ENCODE peak calls at places on chromosome 1, in six cellular contexts. U, Q, G, F, X and I are unnamed samples.

GRCh38 chr1:179883040-179883501 is 986 bp downstream of the TOR1AIP1 start:
- DNase-seq in U (no peak), Q (no peak), G (peak; percentile 75), F (no peak), X (no peak), I (no peak)

GRCh38 chr1:19074361-19074901 is 118.0 kb upstream of the IFFO2 start:
- DNase-seq in U (no peak), Q (no peak), G (no peak), F (no peak), X (no peak), I (no peak)

GRCh38 chr1:228164561-228165371 is 838 bp upstream of the IBA57 start:
- DNase-seq in U (no peak), Q (no peak), G (no peak), F (no peak), X (no peak), I (no peak)

GRCh38 chr1:111006556-111006955 is 42.8 kb upstream of the LRIF1 start:
- DNase-seq in U (no peak), Q (no peak), G (no peak), F (no peak), X (no peak), I (no peak)

GRCh38 chr1:206011057-206011456 is 7.9 kb upstream of the RAB7B start:
- DNase-seq in U (no peak), Q (no peak), G (no peak), F (no peak), X (no peak), I (peak; percentile 41)

GRCh38 chr1:172746091-172746949 is 87.4 kb downstream of the FASLG start:
- DNase-seq in U (peak; percentile 63), Q (no peak), G (peak; percentile 90), F (no peak), X (peak; percentile 47), I (no peak)

GRCh38 chr1:2875677-2876531 is 74.4 kb upstream of the TTC34 start:
- DNase-seq in U (no peak), Q (peak; percentile 32), G (no peak), F (no peak), X (no peak), I (peak; percentile 51)

GRCh38 chr1:168455764-168456163 is 88.0 kb downstream of the XCL2 start:
- DNase-seq in U (no peak), Q (no peak), G (no peak), F (no peak), X (no peak), I (no peak)

GRCh38 chr1:171218661-171219060 is 29.6 kb upstream of the FMO1 start:
- DNase-seq in U (no peak), Q (no peak), G (no peak), F (no peak), X (no peak), I (no peak)

GRCh38 chr1:6420594-6421042 is 899 bp upstream of the HES2 start:
- DNase-seq in U (no peak), Q (no peak), G (no peak), F (no peak), X (no peak), I (no peak)

GRCh38 chr1:9041116-9041779 is 15.0 kb upstream of the SLC2A7 start:
- DNase-seq in U (no peak), Q (no peak), G (peak; percentile 35), F (no peak), X (no peak), I (no peak)

GRCh38 chr1:226939439-226940028 is 560 bp upstream of the COQ8A start:
- DNase-seq in U (no peak), Q (peak; percentile 74), G (peak; percentile 88), F (no peak), X (peak; percentile 61), I (peak; percentile 20)

GRCh38 chr1:11731719-11732283 is 4.1 kb upstream of the AGTRAP start:
- DNase-seq in U (peak; percentile 62), Q (peak; percentile 81), G (no peak), F (peak; percentile 72), X (peak; percentile 45), I (peak; percentile 44)

GRCh38 chr1:205810448-205811157 is 2.4 kb downstream of the SLC41A1 start:
- DNase-seq in U (no peak), Q (no peak), G (peak; percentile 33), F (no peak), X (no peak), I (no peak)

GRCh38 chr1:184974086-184974836 is at the start of gene NIBAN1:
- DNase-seq in U (peak; percentile 12), Q (peak; percentile 78), G (no peak), F (no peak), X (peak; percentile 71), I (peak; percentile 47)

GRCh38 chr1:198492872-198493271 is 47.6 kb downstream of the ATP6V1G3 start:
- DNase-seq in U (no peak), Q (no peak), G (no peak), F (no peak), X (no peak), I (no peak)

GRCh38 chr1:36508257-36508656 is 25.5 kb upstream of the CSF3R start:
- DNase-seq in U (no peak), Q (no peak), G (no peak), F (no peak), X (no peak), I (no peak)

GRCh38 chr1:70205076-70205436 is 323 bp downstream of the LRRC40 start:
- DNase-seq in U (no peak), Q (no peak), G (no peak), F (no peak), X (no peak), I (no peak)

GRCh38 chr1:172863031-172863430 is 187.7 kb downstream of the TNFSF18 start:
- DNase-seq in U (no peak), Q (no peak), G (no peak), F (no peak), X (no peak), I (no peak)

GRCh38 chr1:226640737-226641136 is 92.2 kb downstream of the STUM start:
- DNase-seq in U (peak; percentile 81), Q (no peak), G (no peak), F (no peak), X (no peak), I (no peak)

GRCh38 chr1:218336353-218336752 is 8.8 kb upstream of the TGFB2 start:
- DNase-seq in U (peak; percentile 97), Q (no peak), G (no peak), F (no peak), X (no peak), I (no peak)

GRCh38 chr1:31669786-31670582 is 25.3 kb upstream of the PEF1 start:
- DNase-seq in U (peak; percentile 49), Q (peak; percentile 83), G (peak; percentile 16), F (no peak), X (peak; percentile 86), I (peak; percentile 58)

GRCh38 chr1:31669433-31669785 is 24.7 kb upstream of the PEF1 start:
- DNase-seq in U (no peak), Q (no peak), G (no peak), F (no peak), X (no peak), I (peak; percentile 88)

GRCh38 chr1:31666290-31666963 is 21.8 kb upstream of the PEF1 start:
- DNase-seq in U (peak; percentile 31), Q (no peak), G (no peak), F (peak; percentile 60), X (peak; percentile 39), I (no peak)

GRCh38 chr1:31667065-31667785 is 22.5 kb upstream of the PEF1 start:
- DNase-seq in U (no peak), Q (no peak), G (no peak), F (no peak), X (no peak), I (no peak)

GRCh38 chr1:31668303-31668883 is 23.7 kb upstream of the PEF1 start:
- DNase-seq in U (no peak), Q (no peak), G (no peak), F (no peak), X (no peak), I (no peak)
- H3K27ac ChIP-seq in U (no peak overlapping the region), Q (no peak overlapping the region), G (no peak overlapping the region), F (no peak overlapping the region), X (no peak overlapping the region), I (peak overlapping the region; percentile 91)

GRCh38 chr1:113980120-113980519 is 846 bp downstream of the OLFML3 start:
- DNase-seq in U (peak; percentile 73), Q (peak; percentile 54), G (no peak), F (no peak), X (no peak), I (no peak)

GRCh38 chr1:113972954-113973353 is 6.3 kb upstream of the OLFML3 start:
- DNase-seq in U (no peak), Q (no peak), G (no peak), F (no peak), X (no peak), I (no peak)

GRCh38 chr1:113978863-113979702 is at the start of gene OLFML3:
- DNase-seq in U (peak; percentile 92), Q (peak; percentile 80), G (peak; percentile 81), F (no peak), X (peak; percentile 84), I (peak; percentile 85)

GRCh38 chr1:113976609-113977278 is 2.5 kb upstream of the OLFML3 start:
- DNase-seq in U (peak; percentile 72), Q (no peak), G (peak; percentile 30), F (no peak), X (no peak), I (peak; percentile 71)

GRCh38 chr1:113975211-113975895 is 3.9 kb upstream of the OLFML3 start:
- DNase-seq in U (no peak), Q (no peak), G (no peak), F (no peak), X (no peak), I (no peak)
- H3K27ac ChIP-seq in U (no peak overlapping the region), Q (no peak overlapping the region), G (no peak overlapping the region), F (no peak overlapping the region), X (peak overlapping the region; percentile 54), I (peak overlapping the region; percentile 58)

GRCh38 chr1:187622545-187622944 is 793.8 kb downstream of the PLA2G4A start:
- DNase-seq in U (no peak), Q (no peak), G (no peak), F (no peak), X (no peak), I (no peak)

GRCh38 chr1:187621961-187622360 is 793.2 kb downstream of the PLA2G4A start:
- DNase-seq in U (no peak), Q (no peak), G (no peak), F (no peak), X (no peak), I (no peak)

GRCh38 chr1:187617776-187618175 is 789.0 kb downstream of the PLA2G4A start:
- DNase-seq in U (no peak), Q (no peak), G (no peak), F (no peak), X (no peak), I (no peak)
- H3K27ac ChIP-seq in U (no peak overlapping the region), Q (no peak overlapping the region), G (no peak overlapping the region), F (no peak overlapping the region), X (no peak overlapping the region), I (no peak overlapping the region)

DNA sequence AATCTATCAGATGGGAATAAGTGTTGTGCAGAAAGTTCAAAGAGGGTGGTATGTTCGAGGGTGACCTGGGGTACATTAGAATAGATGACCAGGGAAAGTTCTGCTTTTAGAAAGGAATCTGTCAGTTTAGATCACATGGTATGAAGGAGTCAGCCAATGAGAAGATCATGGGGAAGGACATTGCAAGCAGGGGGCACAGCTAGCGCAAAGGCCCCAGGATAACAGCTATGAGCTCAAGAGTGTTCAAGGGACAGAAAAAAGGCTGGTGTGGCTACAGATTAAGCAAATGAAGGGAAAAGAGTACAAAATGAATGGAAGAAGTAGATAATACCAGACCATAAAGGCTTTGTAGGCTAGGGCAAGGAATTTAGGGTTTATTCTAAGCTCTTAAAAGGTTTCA is 8.6 kb downstream of the LEPR start:
- DNase-seq in U (no peak), Q (no peak), G (no peak), F (no peak), X (no peak), I (no peak)
- H3K27ac ChIP-seq in U (no peak overlapping the region), Q (peak overlapping the region; percentile 73), G (no peak overlapping the region), F (no peak overlapping the region), X (peak overlapping the region; percentile 37), I (no peak overlapping the region)

GRCh38 chr1:62093261-62093660 is 101.4 kb upstream of the L1TD1 start:
- DNase-seq in U (no peak), Q (no peak), G (no peak), F (no peak), X (no peak), I (no peak)
- H3K27ac ChIP-seq in U (no peak overlapping the region), Q (no peak overlapping the region), G (no peak overlapping the region), F (no peak overlapping the region), X (no peak overlapping the region), I (no peak overlapping the region)